ENCODE peak calls at places on chromosome 11, in ten cellular contexts. X is PC-3, Q is tibial artery, T is psoas muscle, J is uterus, E is LNCaP clone FGC, A is breast epithelium, R is choroid plexus epithelial cell, G is foreskin fibroblast, L is Peyer's patch. D is an unnamed sample.

GRCh38 chr11:128752379-128752778 is 58.5 kb downstream of the FLI1 start:
- DNase-seq in R (no peak), Q (no peak), G (no peak), L (no peak), T (no peak), E (no peak), X (no peak), J (no peak), A (no peak), D (no peak)

GRCh38 chr11:121194731-121195596 is 93.9 kb downstream of the TECTA start:
- DNase-seq in A (peak), R (peak), L (peak), G (peak), E (peak), J (peak), Q (no peak), T (no peak), X (peak), D (peak)

GRCh38 chr11:105588001-105588400 is 21.9 kb upstream of the GRIA4 start:
- DNase-seq in J (no peak), T (no peak), Q (no peak), X (peak), A (no peak), E (no peak), G (peak), L (no peak), R (peak), D (no peak)

GRCh38 chr11:73187854-73188253 is 30.2 kb upstream of the P2RY2 start:
- DNase-seq in J (no peak), T (no peak), R (no peak), L (no peak), Q (no peak), G (no peak), A (no peak), E (no peak), X (no peak), D (no peak)

GRCh38 chr11:76313913-76314740 is 66.8 kb downstream of the THAP12 start:
- DNase-seq in T (peak), E (no peak), Q (no peak), G (no peak), J (no peak), A (no peak), R (peak), L (no peak), X (no peak), D (no peak)

GRCh38 chr11:6745018-6745417 is 26.8 kb downstream of the OR2AG2 start:
- DNase-seq in L (no peak), R (no peak), T (no peak), A (no peak), Q (no peak), J (no peak), X (no peak), G (no peak), E (no peak), D (no peak)

GRCh38 chr11:15158351-15159015 is 43.8 kb downstream of the INSC start:
- DNase-seq in E (no peak), Q (no peak), L (no peak), R (peak), X (peak), A (no peak), J (no peak), T (no peak), G (peak), D (no peak)

GRCh38 chr11:65710424-65710823 is 1.6 kb upstream of the KAT5 start:
- DNase-seq in R (no peak), J (no peak), A (no peak), E (no peak), G (no peak), T (no peak), X (no peak), L (no peak), Q (no peak), D (no peak)

GRCh38 chr11:19817265-19817851 is 104.7 kb downstream of the NAV2 start:
- DNase-seq in Q (no peak), L (no peak), R (no peak), E (no peak), T (no peak), J (no peak), A (no peak), G (no peak), X (no peak), D (no peak)

GRCh38 chr11:36996795-36997194 is 398.8 kb upstream of the RAG2 start:
- DNase-seq in L (no peak), J (no peak), T (no peak), A (no peak), E (no peak), G (no peak), Q (no peak), X (no peak), R (no peak), D (no peak)

GRCh38 chr11:29773656-29774264 is 243.1 kb downstream of the KCNA4 start:
- DNase-seq in E (no peak), Q (no peak), X (no peak), A (peak), J (no peak), L (no peak), R (no peak), T (no peak), G (no peak), D (no peak)

GRCh38 chr11:85752201-85752889 is 58.6 kb downstream of the SYTL2 start:
- DNase-seq in A (no peak), L (no peak), R (no peak), X (no peak), J (no peak), T (no peak), G (no peak), E (no peak), Q (no peak), D (no peak)

GRCh38 chr11:91164452-91164822 is 941.6 kb upstream of the CHORDC1 start:
- DNase-seq in A (no peak), L (no peak), X (peak), G (no peak), R (peak), T (no peak), E (no peak), Q (no peak), J (no peak), D (no peak)

GRCh38 chr11:66847461-66848232 is 4.4 kb downstream of the RCE1 start:
- DNase-seq in A (no peak), Q (peak), E (no peak), R (no peak), T (peak), G (no peak), J (no peak), L (no peak), X (no peak), D (no peak)

GRCh38 chr11:22669368-22669767 is 3.0 kb downstream of the GAS2 start:
- DNase-seq in J (no peak), A (no peak), E (no peak), X (no peak), R (no peak), G (no peak), T (no peak), L (no peak), Q (no peak), D (no peak)

GRCh38 chr11:22670803-22671202 is 4.4 kb downstream of the GAS2 start:
- DNase-seq in R (peak), L (no peak), E (no peak), J (no peak), A (no peak), T (no peak), Q (no peak), X (peak), G (no peak), D (no peak)

GRCh38 chr11:22666320-22666699 is at the start of gene GAS2:
- DNase-seq in E (no peak), J (no peak), X (no peak), T (no peak), A (no peak), L (no peak), R (no peak), G (no peak), Q (no peak), D (no peak)

GRCh38 chr11:22668005-22668796 is 1.8 kb downstream of the GAS2 start:
- DNase-seq in R (no peak), X (no peak), L (no peak), T (no peak), E (no peak), A (no peak), J (no peak), Q (no peak), G (no peak), D (no peak)

GRCh38 chr11:22666700-22667439 is 459 bp downstream of the GAS2 start:
- DNase-seq in G (no peak), T (peak), A (no peak), Q (no peak), X (no peak), J (no peak), L (no peak), E (no peak), R (peak), D (no peak)
- TF ChIP-seq CTCF in G (no peak), T (no peak), A (no peak), Q (no peak), X (no peak), J (no peak), L (peak), E (no peak), R (no peak), D (no peak)

GRCh38 chr11:96748639-96749370 is 359.0 kb downstream of the JRKL start:
- DNase-seq in R (peak), Q (no peak), J (no peak), T (no peak), G (peak), A (no peak), X (peak), E (no peak), L (no peak), D (no peak)
- H3K4me3 ChIP-seq in R (no peak), Q (no peak), J (no peak), T (no peak), G (peak), A (no peak), X (peak), E (no peak), L (no peak), D (no peak)

DNA sequence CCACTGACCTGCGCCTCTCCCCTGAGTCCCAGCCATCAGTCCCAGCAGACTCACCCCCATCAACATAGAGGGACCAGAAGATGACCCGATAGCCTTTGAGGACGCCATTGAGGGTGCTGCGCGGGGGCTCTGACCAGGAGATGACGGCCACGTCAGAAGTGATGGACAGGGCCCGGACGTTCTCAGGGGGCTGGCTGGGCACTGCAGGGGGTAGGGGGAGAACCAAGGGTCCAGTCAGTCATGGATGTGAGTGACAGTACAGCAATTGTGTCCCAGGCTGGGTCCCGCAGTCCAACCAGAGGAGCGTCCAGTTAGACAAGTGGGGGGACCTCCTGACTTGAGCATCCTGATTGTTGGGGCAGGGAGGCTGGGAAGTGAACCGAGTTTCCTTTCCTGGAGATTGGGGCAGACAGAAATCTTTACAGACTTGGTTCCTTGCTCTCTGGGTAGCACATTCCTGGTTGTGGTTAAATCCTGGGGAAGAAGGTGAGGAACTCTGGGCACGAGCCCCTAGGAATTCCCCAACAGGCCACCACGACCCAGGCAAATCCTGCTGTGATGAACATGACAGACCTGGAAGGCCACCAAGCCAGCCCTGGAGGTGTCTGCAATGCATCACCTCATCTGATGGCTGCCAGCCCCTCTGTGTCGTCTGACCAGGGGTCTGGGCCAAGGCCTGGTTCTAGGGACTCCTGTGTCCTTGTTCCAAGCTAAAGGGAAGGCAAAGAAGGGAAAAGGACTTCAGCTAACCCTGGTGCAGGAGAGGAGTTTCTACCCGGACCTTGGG is 133.9 kb downstream of the CEP164 start:
- DNase-seq in T (no peak), Q (no peak), G (no peak), J (no peak), A (no peak), R (no peak), L (no peak), E (no peak), X (no peak), D (no peak)
- TF ChIP-seq CTCF in T (no peak), Q (no peak), G (no peak), J (no peak), A (no peak), R (no peak), L (no peak), E (no peak), X (no peak), D (no peak)

GRCh38 chr11:118786657-118787056 is 4.3 kb downstream of the DDX6 start:
- DNase-seq in L (no peak), G (no peak), E (no peak), A (no peak), Q (no peak), R (no peak), X (no peak), J (no peak), T (no peak), D (no peak)
- H3K4me3 ChIP-seq in L (no peak), G (no peak), E (no peak), A (no peak), Q (no peak), R (no peak), X (peak), J (no peak), T (peak), D (peak)

D was measured in GM12864.